ENCODE peak calls at places on chromosomes 4 and X, in eight cellular contexts. One of them, this sample, is unnamed.

GRCh38 chr4:150021483-150021882 is 56.8 kb upstream of the DCLK2 start:
- DNase-seq in breast epithelium: no peak
- DNase-seq in IMR-90: no peak
- DNase-seq in HL-60: no peak
- DNase-seq in uterus: no peak
- DNase-seq in T-cell: no peak
- DNase-seq in CD8-positive, alpha-beta memory T cell: no peak
- DNase-seq in hepatocyte: no peak
- DNase-seq in this sample: no peak

GRCh38 chr4:112031712-112032328 is 113.4 kb upstream of the FAM241A start:
- DNase-seq in CD8-positive, alpha-beta memory T cell: no peak
- DNase-seq in breast epithelium: no peak
- DNase-seq in hepatocyte: peak
- DNase-seq in IMR-90: peak
- DNase-seq in uterus: no peak
- DNase-seq in HL-60: no peak
- DNase-seq in T-cell: no peak
- DNase-seq in this sample: peak

GRCh38 chr4:174438711-174439110 is 83.6 kb downstream of the HPGD start:
- DNase-seq in CD8-positive, alpha-beta memory T cell: no peak
- DNase-seq in uterus: no peak
- DNase-seq in IMR-90: no peak
- DNase-seq in hepatocyte: no peak
- DNase-seq in HL-60: no peak
- DNase-seq in T-cell: no peak
- DNase-seq in breast epithelium: no peak
- DNase-seq in this sample: no peak

GRCh38 chr4:14667624-14668295 is 334.5 kb upstream of the CPEB2 start:
- DNase-seq in HL-60: no peak
- DNase-seq in IMR-90: no peak
- DNase-seq in T-cell: no peak
- DNase-seq in hepatocyte: peak
- DNase-seq in breast epithelium: no peak
- DNase-seq in CD8-positive, alpha-beta memory T cell: no peak
- DNase-seq in uterus: no peak
- DNase-seq in this sample: peak

GRCh38 chrX:119753639-119754257 is 4.6 kb upstream of the SOWAHD start:
- DNase-seq in IMR-90: peak
- DNase-seq in T-cell: peak
- DNase-seq in CD8-positive, alpha-beta memory T cell: peak
- DNase-seq in uterus: no peak
- DNase-seq in hepatocyte: peak
- DNase-seq in HL-60: no peak
- DNase-seq in breast epithelium: no peak
- DNase-seq in this sample: peak

GRCh38 chr4:54547299-54548097 is 110.3 kb upstream of the KIT start:
- DNase-seq in uterus: no peak
- DNase-seq in HL-60: no peak
- DNase-seq in IMR-90: no peak
- DNase-seq in CD8-positive, alpha-beta memory T cell: no peak
- DNase-seq in hepatocyte: no peak
- DNase-seq in T-cell: no peak
- DNase-seq in breast epithelium: no peak
- DNase-seq in this sample: no peak

GRCh38 chr4:79831119-79831528 is 241.9 kb downstream of the ANTXR2 start:
- DNase-seq in breast epithelium: no peak
- DNase-seq in hepatocyte: no peak
- DNase-seq in CD8-positive, alpha-beta memory T cell: no peak
- DNase-seq in T-cell: no peak
- DNase-seq in HL-60: no peak
- DNase-seq in IMR-90: no peak
- DNase-seq in uterus: no peak
- DNase-seq in this sample: no peak

GRCh38 chr4:10008208-10009005 is 12.9 kb downstream of the SLC2A9 start:
- DNase-seq in HL-60: no peak
- DNase-seq in T-cell: no peak
- DNase-seq in breast epithelium: no peak
- DNase-seq in IMR-90: peak
- DNase-seq in uterus: no peak
- DNase-seq in hepatocyte: no peak
- DNase-seq in CD8-positive, alpha-beta memory T cell: no peak
- DNase-seq in this sample: no peak

GRCh38 chrX:55767100-55767499 is 49.6 kb downstream of the RRAGB start:
- DNase-seq in T-cell: no peak
- DNase-seq in HL-60: no peak
- DNase-seq in breast epithelium: no peak
- DNase-seq in CD8-positive, alpha-beta memory T cell: no peak
- DNase-seq in uterus: no peak
- DNase-seq in IMR-90: peak
- DNase-seq in hepatocyte: no peak
- DNase-seq in this sample: no peak

GRCh38 chrX:30906726-30907125 is 17.7 kb upstream of the TAB3 start:
- DNase-seq in hepatocyte: no peak
- DNase-seq in T-cell: no peak
- DNase-seq in uterus: no peak
- DNase-seq in breast epithelium: no peak
- DNase-seq in HL-60: no peak
- DNase-seq in CD8-positive, alpha-beta memory T cell: no peak
- DNase-seq in IMR-90: peak
- DNase-seq in this sample: no peak

GRCh38 chrX:144791298-144791697 is 456.0 kb upstream of the SPANXN1 start:
- DNase-seq in hepatocyte: peak
- DNase-seq in IMR-90: no peak
- DNase-seq in uterus: no peak
- DNase-seq in breast epithelium: no peak
- DNase-seq in CD8-positive, alpha-beta memory T cell: no peak
- DNase-seq in T-cell: no peak
- DNase-seq in HL-60: no peak
- DNase-seq in this sample: peak

GRCh38 chr4:110163327-110164070 is 34.9 kb downstream of the ELOVL6 start:
- DNase-seq in breast epithelium: no peak
- DNase-seq in CD8-positive, alpha-beta memory T cell: no peak
- DNase-seq in IMR-90: peak
- DNase-seq in hepatocyte: no peak
- DNase-seq in HL-60: no peak
- DNase-seq in T-cell: no peak
- DNase-seq in uterus: no peak
- DNase-seq in this sample: peak

GRCh38 chrX:69386681-69387080 is 117.4 kb upstream of the NALF2 start:
- DNase-seq in uterus: no peak
- DNase-seq in CD8-positive, alpha-beta memory T cell: no peak
- DNase-seq in hepatocyte: no peak
- DNase-seq in breast epithelium: no peak
- DNase-seq in T-cell: no peak
- DNase-seq in IMR-90: no peak
- DNase-seq in HL-60: no peak
- DNase-seq in this sample: no peak

GRCh38 chr4:128716325-128716724 is 93.2 kb upstream of the JADE1 start:
- DNase-seq in hepatocyte: no peak
- DNase-seq in uterus: peak
- DNase-seq in IMR-90: peak
- DNase-seq in breast epithelium: no peak
- DNase-seq in CD8-positive, alpha-beta memory T cell: no peak
- DNase-seq in T-cell: no peak
- DNase-seq in HL-60: no peak
- DNase-seq in this sample: no peak

GRCh38 chrX:112083624-112084326 is 1.2 kb upstream of the TRPC5 start:
- DNase-seq in HL-60: no peak
- DNase-seq in hepatocyte: peak
- DNase-seq in CD8-positive, alpha-beta memory T cell: no peak
- DNase-seq in uterus: no peak
- DNase-seq in T-cell: no peak
- DNase-seq in IMR-90: no peak
- DNase-seq in breast epithelium: no peak
- DNase-seq in this sample: no peak

GRCh38 chr4:2797545-2798305 is 4.8 kb downstream of the SH3BP2 start:
- DNase-seq in IMR-90: no peak
- DNase-seq in hepatocyte: no peak
- DNase-seq in breast epithelium: peak
- DNase-seq in uterus: no peak
- DNase-seq in T-cell: peak
- DNase-seq in HL-60: no peak
- DNase-seq in CD8-positive, alpha-beta memory T cell: peak
- DNase-seq in this sample: peak

GRCh38 chr4:187995322-187996207 is at the start of gene ZFP42:
- DNase-seq in IMR-90: no peak
- DNase-seq in T-cell: no peak
- DNase-seq in CD8-positive, alpha-beta memory T cell: no peak
- DNase-seq in hepatocyte: peak
- DNase-seq in uterus: no peak
- DNase-seq in breast epithelium: no peak
- DNase-seq in HL-60: no peak
- DNase-seq in this sample: no peak

GRCh38 chr4:56606385-56606784 is 74.7 kb downstream of the HOPX start:
- DNase-seq in uterus: no peak
- DNase-seq in HL-60: no peak
- DNase-seq in IMR-90: no peak
- DNase-seq in breast epithelium: no peak
- DNase-seq in T-cell: no peak
- DNase-seq in hepatocyte: no peak
- DNase-seq in CD8-positive, alpha-beta memory T cell: no peak
- DNase-seq in this sample: no peak

GRCh38 chr4:26909369-26909768 is 48.7 kb downstream of the STIM2 start:
- DNase-seq in uterus: no peak
- DNase-seq in breast epithelium: no peak
- DNase-seq in hepatocyte: no peak
- DNase-seq in CD8-positive, alpha-beta memory T cell: no peak
- DNase-seq in T-cell: no peak
- DNase-seq in IMR-90: peak
- DNase-seq in HL-60: no peak
- DNase-seq in this sample: no peak

GRCh38 chr4:70739496-70740337 is 18.0 kb downstream of the RUFY3 start:
- DNase-seq in uterus: no peak
- DNase-seq in breast epithelium: no peak
- DNase-seq in hepatocyte: no peak
- DNase-seq in CD8-positive, alpha-beta memory T cell: no peak
- DNase-seq in HL-60: no peak
- DNase-seq in IMR-90: peak
- DNase-seq in T-cell: no peak
- DNase-seq in this sample: peak

GRCh38 chr4:168095776-168096443 is 3.6 kb downstream of the ANXA10 start:
- DNase-seq in CD8-positive, alpha-beta memory T cell: no peak
- DNase-seq in IMR-90: peak
- DNase-seq in uterus: no peak
- DNase-seq in hepatocyte: no peak
- DNase-seq in breast epithelium: no peak
- DNase-seq in T-cell: no peak
- DNase-seq in HL-60: no peak
- DNase-seq in this sample: peak

GRCh38 chr4:4860381-4860802 is 927 bp downstream of the MSX1 start:
- DNase-seq in IMR-90: peak
- DNase-seq in hepatocyte: peak
- DNase-seq in T-cell: no peak
- DNase-seq in HL-60: no peak
- DNase-seq in CD8-positive, alpha-beta memory T cell: no peak
- DNase-seq in uterus: no peak
- DNase-seq in breast epithelium: no peak
- DNase-seq in this sample: no peak

GRCh38 chr4:149203256-149204001 is 612.2 kb downstream of the IQCM start:
- DNase-seq in uterus: no peak
- DNase-seq in hepatocyte: no peak
- DNase-seq in T-cell: no peak
- DNase-seq in HL-60: no peak
- DNase-seq in breast epithelium: no peak
- DNase-seq in CD8-positive, alpha-beta memory T cell: no peak
- DNase-seq in IMR-90: peak
- DNase-seq in this sample: no peak

GRCh38 chrX:29530520-29530919 is 684.8 kb upstream of the MAGEB2 start:
- DNase-seq in uterus: no peak
- DNase-seq in CD8-positive, alpha-beta memory T cell: no peak
- DNase-seq in HL-60: no peak
- DNase-seq in T-cell: no peak
- DNase-seq in hepatocyte: peak
- DNase-seq in breast epithelium: no peak
- DNase-seq in IMR-90: peak
- DNase-seq in this sample: no peak

GRCh38 chr4:119510750-119511149 is 117.9 kb downstream of the PDE5A start:
- DNase-seq in uterus: no peak
- DNase-seq in breast epithelium: no peak
- DNase-seq in T-cell: no peak
- DNase-seq in CD8-positive, alpha-beta memory T cell: no peak
- DNase-seq in IMR-90: peak
- DNase-seq in HL-60: no peak
- DNase-seq in hepatocyte: no peak
- DNase-seq in this sample: no peak

GRCh38 chr4:92172203-92172602 is 131.6 kb upstream of the GRID2 start:
- DNase-seq in T-cell: no peak
- DNase-seq in CD8-positive, alpha-beta memory T cell: no peak
- DNase-seq in breast epithelium: no peak
- DNase-seq in IMR-90: no peak
- DNase-seq in hepatocyte: no peak
- DNase-seq in HL-60: no peak
- DNase-seq in uterus: no peak
- DNase-seq in this sample: peak